ENCODE peak calls at places on chromosomes 3 and 15, in four cellular contexts. Y, I, R and F are unnamed samples.

GRCh38 chr3:45084820-45085816 is 59.0 kb downstream of the CLEC3B start:
- DNase-seq in R (no peak), I (no peak), Y (peak; percentile 16), F (no peak)

GRCh38 chr3:72310028-72310987 is 525.4 kb upstream of the PROK2 start:
- DNase-seq in I (no peak), R (peak; percentile 84), Y (peak; percentile 16), F (peak; percentile 32)

GRCh38 chr3:46978985-46979944 is at the start of gene NBEAL2:
- DNase-seq in R (peak; percentile 75), Y (peak; percentile 88), I (peak; percentile 91), F (peak; percentile 86)

GRCh38 chr15:48595988-48596387 is 49.5 kb downstream of the FBN1 start:
- DNase-seq in I (no peak), R (peak; percentile 45), Y (no peak), F (no peak)

GRCh38 chr3:195195321-195196209 is 75.4 kb downstream of the XXYLT1 start:
- DNase-seq in I (no peak), R (no peak), Y (no peak), F (no peak)

GRCh38 chr3:127168271-127168670 is 24.7 kb upstream of the PRR23E start:
- DNase-seq in I (no peak), R (no peak), Y (no peak), F (no peak)

GRCh38 chr15:37806808-37807207 is 127.6 kb upstream of the TMCO5A start:
- DNase-seq in Y (no peak), I (no peak), R (no peak), F (no peak)

GRCh38 chr15:99303881-99304280 is 52.6 kb downstream of the LRRC28 start:
- DNase-seq in I (no peak), Y (peak; percentile 16), R (no peak), F (no peak)

GRCh38 chr3:134315286-134316106 is 58.8 kb downstream of the AMOTL2 start:
- DNase-seq in I (no peak), Y (no peak), R (no peak), F (no peak)

GRCh38 chr15:94061041-94061440 is 170.3 kb upstream of the MCTP2 start:
- DNase-seq in R (no peak), I (no peak), Y (no peak), F (no peak)

GRCh38 chr3:155763870-155764463 is 19.1 kb upstream of the PLCH1 start:
- DNase-seq in R (no peak), I (no peak), Y (no peak), F (no peak)

GRCh38 chr3:158918008-158918407 is 116.2 kb downstream of the MFSD1 start:
- DNase-seq in Y (peak; percentile 45), R (no peak), I (peak; percentile 30), F (peak; percentile 52)

GRCh38 chr3:153295906-153296305 is 133.9 kb downstream of the RAP2B start:
- DNase-seq in I (no peak), R (no peak), Y (no peak), F (no peak)

GRCh38 chr3:32026583-32026982 is 45.0 kb downstream of the ZNF860 start:
- DNase-seq in I (no peak), R (no peak), Y (no peak), F (no peak)

GRCh38 chr15:33565099-33565498 is 254.3 kb downstream of the RYR3 start:
- DNase-seq in R (no peak), I (no peak), Y (no peak), F (no peak)

GRCh38 chr3:178169421-178169820 is 366.8 kb upstream of the KCNMB2 start:
- DNase-seq in R (no peak), Y (no peak), I (no peak), F (no peak)

GRCh38 chr15:89283201-89283600 is 39.4 kb downstream of the FANCI start:
- DNase-seq in Y (no peak), R (no peak), I (no peak), F (no peak)

GRCh38 chr3:50415066-50415465 is 55.7 kb upstream of the TMEM115 start:
- DNase-seq in I (no peak), Y (no peak), R (no peak), F (peak; percentile 18)

GRCh38 chr3:194255252-194256039 is 95.7 kb downstream of the CPN2 start:
- DNase-seq in Y (peak; percentile 71), R (peak; percentile 11), I (peak; percentile 94), F (no peak)

GRCh38 chr3:142802891-142803290 is 79.1 kb downstream of the TRPC1 start:
- DNase-seq in R (no peak), I (no peak), Y (no peak), F (no peak)

GRCh38 chr3:142809259-142809658 is 79.6 kb downstream of the PCOLCE2 start:
- DNase-seq in Y (no peak), R (no peak), I (no peak), F (no peak)

DNA sequence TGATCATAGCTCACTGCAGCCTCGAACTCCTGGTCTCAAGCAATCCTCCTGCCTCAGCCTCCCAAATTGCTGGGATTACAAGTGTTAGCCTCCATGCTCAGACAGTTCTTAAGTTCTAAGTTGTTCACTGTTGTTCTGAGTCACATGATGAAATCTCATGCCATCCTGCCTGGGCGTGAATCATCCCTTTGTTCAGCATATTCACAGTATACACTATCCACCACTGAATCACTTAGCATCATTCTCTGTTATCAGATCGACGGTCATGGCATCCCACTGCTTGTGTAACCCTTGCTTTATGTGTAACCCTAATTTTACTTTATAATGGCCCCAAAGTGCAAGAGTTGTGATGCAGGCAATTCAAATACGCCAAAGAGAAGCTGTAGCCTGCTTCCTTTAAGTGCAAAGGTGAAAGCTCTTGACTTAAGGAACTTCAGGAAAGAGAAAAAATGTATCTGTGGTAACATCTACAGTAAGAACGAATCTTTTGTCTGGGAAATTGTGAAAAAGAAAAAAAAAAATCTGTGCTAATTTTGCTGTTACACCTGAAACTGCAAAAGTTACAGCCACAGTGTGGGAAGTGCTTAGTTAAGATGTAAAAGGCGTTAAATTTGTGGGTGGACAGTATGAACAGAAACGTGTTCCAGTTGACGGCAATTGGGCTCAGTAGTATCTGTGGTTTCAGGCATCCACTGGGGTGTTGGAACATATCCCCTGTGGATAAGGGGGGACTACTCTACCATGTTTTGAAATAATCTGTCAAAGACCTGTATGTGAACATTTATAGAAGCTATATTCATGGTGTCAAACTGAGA is 80.6 kb downstream of the PCOLCE2 start:
- DNase-seq in Y (peak; percentile 5), I (no peak), R (no peak), F (no peak)
- TF ChIP-seq FOXK2 in Y (no peak), I (no peak), R (no peak), F (no peak)

GRCh38 chr3:57545636-57546268 is 1.6 kb upstream of the DNAH12 start:
- DNase-seq in I (no peak), Y (peak; percentile 31), R (no peak), F (no peak)

GRCh38 chr3:57544181-57545125 is at the start of gene DNAH12:
- DNase-seq in Y (peak; percentile 64), R (no peak), I (peak; percentile 26), F (peak; percentile 78)

GRCh38 chr3:57546616-57547015 is 2.5 kb upstream of the DNAH12 start:
- DNase-seq in I (no peak), Y (no peak), R (no peak), F (no peak)
- TF ChIP-seq FOXM1 in I (no peak), Y (no peak), R (no peak), F (no peak)

DNA sequence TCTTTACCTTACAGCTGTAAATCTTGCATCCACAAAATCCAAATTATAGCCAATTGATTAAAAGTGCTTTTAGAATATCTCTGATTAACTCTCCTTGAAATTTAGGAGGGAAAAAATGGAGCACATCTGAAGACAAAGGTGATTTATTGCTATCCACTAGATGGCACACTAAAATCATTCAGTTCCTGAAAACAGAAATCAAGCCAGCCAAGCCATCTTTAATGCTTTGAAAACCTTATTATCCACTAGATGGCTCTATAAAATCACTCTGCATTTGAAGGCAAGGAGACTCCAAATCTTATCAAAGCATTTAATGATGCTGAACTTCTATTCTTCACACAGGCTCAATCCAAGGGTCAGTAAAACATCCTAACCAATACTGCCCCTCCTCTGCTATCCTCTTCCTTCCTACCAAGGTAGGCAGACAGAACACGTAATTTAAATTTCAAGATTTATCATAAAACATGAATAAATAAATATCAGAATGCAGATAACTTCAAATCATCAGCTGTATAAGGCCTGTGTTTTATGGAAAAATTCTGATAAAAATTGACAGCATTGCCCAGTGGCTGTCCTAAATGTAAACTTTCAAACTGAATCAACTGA is 48.4 kb downstream of the GOLIM4 start:
- DNase-seq in I (peak; percentile 34), R (peak; percentile 59), Y (peak; percentile 76), F (peak; percentile 53)
- TF ChIP-seq FOXK2 in I (no peak), R (no peak), Y (no peak), F (no peak)

GRCh38 chr15:58512522-58512921 is 80.7 kb downstream of the LIPC start:
- DNase-seq in Y (no peak), R (no peak), I (no peak), F (no peak)

GRCh38 chr15:58509556-58509955 is 77.8 kb downstream of the LIPC start:
- DNase-seq in R (no peak), I (no peak), Y (no peak), F (no peak)

GRCh38 chr15:58511588-58511987 is 79.8 kb downstream of the LIPC start:
- DNase-seq in R (no peak), I (no peak), Y (no peak), F (no peak)

GRCh38 chr15:58513008-58513407 is 81.2 kb downstream of the LIPC start:
- DNase-seq in I (no peak), Y (no peak), R (no peak), F (no peak)

DNA sequence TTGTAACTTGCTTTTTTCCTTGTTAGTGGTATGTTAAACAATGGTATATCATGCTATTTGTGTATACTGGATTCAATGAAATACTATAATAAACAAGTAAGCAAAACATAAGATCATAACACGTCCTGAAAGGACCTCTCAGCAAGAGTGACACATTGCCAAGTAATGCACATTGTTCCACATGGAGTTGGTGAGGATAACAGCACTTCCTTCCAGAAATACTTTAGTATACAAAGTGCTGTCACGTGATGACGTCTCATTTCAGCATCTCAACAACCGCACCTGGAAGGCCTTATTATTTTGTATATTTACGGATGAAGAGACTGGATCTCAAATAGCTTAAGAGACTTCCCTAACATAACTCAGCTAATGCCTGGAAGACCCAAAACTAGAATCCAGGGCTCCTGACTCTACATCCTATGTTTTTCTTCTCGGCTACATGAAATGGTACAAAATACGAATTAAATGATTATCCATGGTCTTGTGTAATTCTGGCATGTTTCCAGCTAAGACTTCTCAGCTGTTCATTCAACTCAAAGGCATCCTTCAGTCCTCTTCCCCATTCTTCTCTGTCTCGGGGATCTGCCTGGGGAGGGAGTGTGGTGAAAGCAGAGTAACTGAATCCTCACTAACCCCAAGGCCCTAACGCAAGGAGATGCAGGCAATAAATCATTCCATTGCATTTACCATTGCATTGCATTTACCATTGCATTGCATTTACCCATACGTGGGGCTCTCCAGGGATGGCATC is 79.1 kb downstream of the LIPC start:
- DNase-seq in I (no peak), R (no peak), Y (no peak), F (no peak)
- TF ChIP-seq FOXM1 in I (no peak), R (no peak), Y (no peak), F (no peak)

DNA sequence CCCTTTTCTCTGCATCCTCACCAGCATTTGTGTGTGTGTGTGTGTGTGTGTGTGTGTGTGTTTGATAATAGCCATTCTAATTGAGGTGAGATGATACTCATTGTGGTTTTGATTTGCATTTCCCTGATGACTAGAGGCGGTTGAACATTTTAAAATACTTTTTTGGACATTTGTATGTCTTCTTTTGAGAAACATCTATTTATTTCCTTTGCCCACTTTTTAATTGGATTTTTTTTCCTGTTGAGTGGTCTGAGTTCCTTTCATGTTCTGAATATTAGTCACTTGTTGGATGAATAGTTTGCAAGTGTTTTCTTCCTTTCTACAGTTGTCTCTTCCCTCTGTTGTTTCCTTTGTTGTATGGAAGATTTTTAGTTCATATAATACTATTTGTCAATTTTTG is 54.3 kb upstream of the THSD4 start:
- DNase-seq in I (no peak), R (no peak), Y (no peak), F (no peak)
- TF ChIP-seq FOXK2 in I (no peak), R (no peak), Y (no peak), F (no peak)